ENCODE peak calls at places on chromosomes 11 and 22, in ten cellular contexts. A, W, E, F, J, O, B, N, M and U are unnamed samples.

GRCh38 chr11:122439911-122440782 is 215.4 kb upstream of the UBASH3B start:
- DNase-seq in A (peak; percentile 79), W (no peak), E (peak; percentile 51), F (no peak), J (no peak), O (peak; percentile 35), B (peak; percentile 37), N (peak; percentile 55), M (peak; percentile 7), U (no peak)

GRCh38 chr11:59174664-59175033 is 2.7 kb downstream of the DTX4 start:
- DNase-seq in A (no peak), W (peak; percentile 11), E (no peak), F (no peak), J (no peak), O (no peak), B (no peak), N (no peak), M (no peak), U (no peak)

GRCh38 chr11:130308925-130309324 is 5.8 kb downstream of the ZBTB44 start:
- DNase-seq in A (no peak), W (no peak), E (no peak), F (no peak), J (no peak), O (no peak), B (no peak), N (no peak), M (no peak), U (no peak)

GRCh38 chr11:123150882-123151281 is 44.2 kb downstream of the CLMP start:
- DNase-seq in A (no peak), W (no peak), E (no peak), F (no peak), J (no peak), O (no peak), B (no peak), N (no peak), M (no peak), U (no peak)

GRCh38 chr11:116231540-116231939 is 541.2 kb downstream of the BUD13 start:
- DNase-seq in A (no peak), W (no peak), E (no peak), F (no peak), J (no peak), O (no peak), B (no peak), N (no peak), M (no peak), U (no peak)

GRCh38 chr11:17794981-17795380 is 60.4 kb downstream of the KCNC1 start:
- DNase-seq in A (no peak), W (no peak), E (no peak), F (no peak), J (no peak), O (no peak), B (no peak), N (no peak), M (no peak), U (no peak)

GRCh38 chr11:8372641-8373381 is 109.1 kb upstream of the LMO1 start:
- DNase-seq in A (no peak), W (no peak), E (no peak), F (peak; percentile 36), J (no peak), O (no peak), B (no peak), N (no peak), M (no peak), U (no peak)

GRCh38 chr11:70672991-70673670 is 274.8 kb downstream of the CTTN start:
- DNase-seq in A (no peak), W (no peak), E (no peak), F (no peak), J (no peak), O (no peak), B (no peak), N (no peak), M (no peak), U (peak; percentile 16)

GRCh38 chr11:46894506-46894905 is 23.8 kb downstream of the LRP4 start:
- DNase-seq in A (no peak), W (no peak), E (no peak), F (no peak), J (no peak), O (no peak), B (no peak), N (no peak), M (no peak), U (no peak)

GRCh38 chr22:46074771-46075551 is 75.4 kb upstream of the PPARA start:
- DNase-seq in A (no peak), W (no peak), E (no peak), F (peak; percentile 69), J (no peak), O (peak; percentile 20), B (no peak), N (no peak), M (no peak), U (no peak)

GRCh38 chr11:123704341-123704740 is 37.1 kb downstream of the ZNF202 start:
- DNase-seq in A (no peak), W (no peak), E (no peak), F (no peak), J (no peak), O (no peak), B (no peak), N (no peak), M (no peak), U (peak; percentile 90)

GRCh38 chr11:57279131-57279530 is 42.1 kb upstream of the APLNR start:
- DNase-seq in A (no peak), W (no peak), E (no peak), F (no peak), J (no peak), O (no peak), B (no peak), N (no peak), M (peak; percentile 16), U (no peak)

GRCh38 chr22:36385491-36386350 is 2.0 kb downstream of the MYH9 start:
- DNase-seq in A (peak; percentile 67), W (no peak), E (no peak), F (peak; percentile 88), J (peak; percentile 76), O (peak; percentile 51), B (no peak), N (peak; percentile 94), M (no peak), U (no peak)

GRCh38 chr22:20653012-20653794 is 120.7 kb upstream of the SERPIND1 start:
- DNase-seq in A (no peak), W (no peak), E (no peak), F (no peak), J (no peak), O (no peak), B (no peak), N (no peak), M (no peak), U (no peak)

GRCh38 chr11:107592813-107593212 is 1.9 kb downstream of the ELMOD1 start:
- DNase-seq in A (peak; percentile 48), W (no peak), E (no peak), F (no peak), J (no peak), O (no peak), B (no peak), N (no peak), M (no peak), U (no peak)

GRCh38 chr22:20577549-20577975 is 70.2 kb downstream of the MED15 start:
- DNase-seq in A (no peak), W (no peak), E (no peak), F (no peak), J (no peak), O (peak; percentile 19), B (peak; percentile 28), N (no peak), M (no peak), U (no peak)

GRCh38 chr11:114395776-114396175 is 4.5 kb downstream of the C11orf71 start:
- DNase-seq in A (peak; percentile 35), W (peak; percentile 12), E (no peak), F (no peak), J (no peak), O (no peak), B (no peak), N (no peak), M (no peak), U (peak; percentile 45)

GRCh38 chr11:67626970-67627369 is 2.8 kb downstream of the NUDT8 start:
- DNase-seq in A (no peak), W (no peak), E (no peak), F (no peak), J (no peak), O (no peak), B (no peak), N (no peak), M (no peak), U (no peak)

GRCh38 chr11:1228921-1229451 is 6.1 kb downstream of the MUC5B start:
- DNase-seq in A (no peak), W (no peak), E (no peak), F (peak; percentile 61), J (no peak), O (no peak), B (no peak), N (no peak), M (no peak), U (no peak)

GRCh38 chr11:104650234-104650633 is 248.0 kb downstream of the CASP12 start:
- DNase-seq in A (peak; percentile 38), W (no peak), E (no peak), F (no peak), J (peak; percentile 16), O (no peak), B (no peak), N (no peak), M (no peak), U (no peak)